ENCODE peak calls at places on chromosomes 7 and 10, in six cellular contexts. One of them, this sample, is unnamed.

GRCh38 chr7:55260171-55260570 is 105.0 kb upstream of the LANCL2 start:
- DNase-seq in vagina: peak; percentile 77
- DNase-seq in psoas muscle: no peak
- DNase-seq in right lobe of liver: peak; percentile 27
- DNase-seq in cardiac muscle cell: no peak
- DNase-seq in keratinocyte: no peak
- DNase-seq in this sample: no peak

GRCh38 chr10:59606551-59606961 is 103.1 kb downstream of the SLC16A9 start:
- DNase-seq in vagina: no peak
- DNase-seq in psoas muscle: no peak
- DNase-seq in right lobe of liver: no peak
- DNase-seq in cardiac muscle cell: peak; percentile 60
- DNase-seq in keratinocyte: no peak
- DNase-seq in this sample: no peak

GRCh38 chr7:90677742-90678439 is 81.8 kb downstream of the CDK14 start:
- DNase-seq in vagina: no peak
- DNase-seq in psoas muscle: no peak
- DNase-seq in right lobe of liver: no peak
- DNase-seq in cardiac muscle cell: no peak
- DNase-seq in keratinocyte: no peak
- DNase-seq in this sample: no peak

GRCh38 chr10:122021421-122021820 is 32.5 kb downstream of the TACC2 start:
- DNase-seq in vagina: no peak
- DNase-seq in psoas muscle: no peak
- DNase-seq in right lobe of liver: no peak
- DNase-seq in cardiac muscle cell: peak; percentile 56
- DNase-seq in keratinocyte: no peak
- DNase-seq in this sample: no peak

GRCh38 chr7:102450242-102450641 is 14.4 kb downstream of the ALKBH4 start:
- DNase-seq in vagina: no peak
- DNase-seq in psoas muscle: no peak
- DNase-seq in right lobe of liver: no peak
- DNase-seq in cardiac muscle cell: no peak
- DNase-seq in keratinocyte: no peak
- DNase-seq in this sample: no peak

GRCh38 chr10:11161910-11162309 is 144.2 kb downstream of the CELF2 start:
- DNase-seq in vagina: no peak
- DNase-seq in psoas muscle: no peak
- DNase-seq in right lobe of liver: no peak
- DNase-seq in cardiac muscle cell: no peak
- DNase-seq in keratinocyte: no peak
- DNase-seq in this sample: no peak

GRCh38 chr10:47218803-47219202 is 81.2 kb upstream of the GDF10 start:
- DNase-seq in vagina: no peak
- DNase-seq in psoas muscle: no peak
- DNase-seq in right lobe of liver: no peak
- DNase-seq in cardiac muscle cell: no peak
- DNase-seq in keratinocyte: no peak
- DNase-seq in this sample: peak; percentile 40

GRCh38 chr10:8137272-8137680 is 82.8 kb downstream of the GATA3 start:
- DNase-seq in vagina: no peak
- DNase-seq in psoas muscle: no peak
- DNase-seq in right lobe of liver: no peak
- DNase-seq in cardiac muscle cell: no peak
- DNase-seq in keratinocyte: no peak
- DNase-seq in this sample: no peak

GRCh38 chr10:117222552-117223412 is 18.1 kb upstream of the SLC18A2 start:
- DNase-seq in vagina: no peak
- DNase-seq in psoas muscle: no peak
- DNase-seq in right lobe of liver: no peak
- DNase-seq in cardiac muscle cell: no peak
- DNase-seq in keratinocyte: no peak
- DNase-seq in this sample: no peak

DNA sequence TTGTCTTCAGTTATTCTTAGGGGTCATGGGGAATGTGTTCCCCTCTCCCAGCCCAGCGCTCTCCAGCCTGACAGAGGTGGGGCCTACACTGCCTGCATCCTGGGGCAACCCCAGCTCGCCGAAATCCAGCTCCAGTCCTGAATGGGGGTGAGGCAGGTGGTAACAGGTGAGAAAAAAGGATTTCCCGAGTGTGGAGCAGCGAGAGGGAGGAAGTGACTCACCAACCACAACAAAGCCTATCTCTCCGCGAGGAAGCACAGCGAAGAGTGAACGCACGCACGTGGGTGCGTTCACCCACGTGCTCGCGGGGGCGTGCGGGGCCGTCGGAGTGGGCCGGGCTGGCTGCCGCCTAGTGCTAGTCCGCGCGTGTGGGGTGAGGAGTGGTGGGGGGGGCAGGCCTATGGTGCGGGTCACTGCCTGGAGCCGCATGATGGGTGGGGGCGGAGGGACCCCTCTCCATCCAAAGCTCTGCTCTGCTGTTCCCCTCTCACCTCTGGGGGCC is 855 bp upstream of the PALD1 start:
- DNase-seq in vagina: no peak
- DNase-seq in psoas muscle: peak; percentile 44
- DNase-seq in right lobe of liver: no peak
- DNase-seq in cardiac muscle cell: peak; percentile 28
- DNase-seq in keratinocyte: peak; percentile 68
- DNase-seq in this sample: no peak
- H3K4me3 ChIP-seq in vagina: peak overlapping the region; percentile 56
- H3K4me3 ChIP-seq in psoas muscle: peak overlapping the region; percentile 72
- H3K4me3 ChIP-seq in right lobe of liver: peak overlapping the region; percentile 51
- H3K4me3 ChIP-seq in cardiac muscle cell: peak overlapping the region; percentile 58
- H3K4me3 ChIP-seq in keratinocyte: peak overlapping the region; percentile 66
- H3K4me3 ChIP-seq in this sample: peak overlapping the region; percentile 61

DNA sequence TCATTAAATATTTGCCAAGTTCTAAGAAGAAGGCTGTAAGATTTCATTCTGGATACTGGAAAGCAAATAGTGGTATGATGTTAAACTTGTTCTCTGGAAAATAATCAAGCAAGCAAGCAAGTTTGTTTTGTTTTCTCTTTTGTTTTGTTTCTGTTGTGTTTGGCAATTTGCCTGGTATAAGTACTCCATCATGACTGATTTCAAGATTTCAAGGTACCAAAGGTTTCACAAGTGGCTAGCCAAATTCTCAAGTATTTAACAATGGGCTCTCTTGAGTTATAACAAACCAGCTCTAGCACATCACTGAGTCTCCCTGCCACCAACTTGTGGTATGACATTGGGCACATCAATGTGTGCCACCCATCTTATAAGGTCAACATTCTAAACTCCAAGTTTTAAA is 151.7 kb upstream of the IGFBP3 start:
- DNase-seq in vagina: no peak
- DNase-seq in psoas muscle: no peak
- DNase-seq in right lobe of liver: no peak
- DNase-seq in cardiac muscle cell: peak; percentile 49
- DNase-seq in keratinocyte: no peak
- DNase-seq in this sample: no peak
- TF ChIP-seq CTCF in vagina: no peak
- TF ChIP-seq CTCF in psoas muscle: no peak
- TF ChIP-seq CTCF in right lobe of liver: no peak
- TF ChIP-seq CTCF in cardiac muscle cell: no peak
- TF ChIP-seq CTCF in keratinocyte: no peak
- TF ChIP-seq CTCF in this sample: no peak

DNA sequence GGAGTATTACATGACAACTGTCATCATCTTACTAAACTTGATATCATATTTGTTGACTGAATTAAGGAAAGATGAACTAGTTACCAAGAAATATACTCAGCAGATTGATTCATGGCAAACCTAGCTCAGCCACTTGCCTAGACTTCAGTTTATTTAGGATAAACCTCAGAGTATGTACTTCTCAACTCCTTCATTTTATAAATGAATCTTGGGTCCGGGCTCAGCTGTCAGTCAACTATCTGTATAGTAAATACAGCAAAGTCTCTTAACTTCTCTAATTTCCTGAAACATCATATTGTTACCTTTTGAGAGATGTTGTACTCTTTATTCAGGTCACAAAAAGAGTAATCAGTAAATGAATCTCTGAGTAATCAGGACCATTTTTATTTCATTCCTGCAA is 211.0 kb upstream of the KLF14 start:
- DNase-seq in vagina: no peak
- DNase-seq in psoas muscle: no peak
- DNase-seq in right lobe of liver: no peak
- DNase-seq in cardiac muscle cell: no peak
- DNase-seq in keratinocyte: no peak
- DNase-seq in this sample: no peak
- H3K4me1 ChIP-seq in vagina: peaks cover 77% of the 10 kb centered on the region
- H3K4me1 ChIP-seq in psoas muscle: peaks cover 52% of the 10 kb centered on the region
- H3K4me1 ChIP-seq in right lobe of liver: peaks cover 26% of the 10 kb centered on the region
- H3K4me1 ChIP-seq in cardiac muscle cell: peaks cover 3% of the 10 kb centered on the region
- H3K4me1 ChIP-seq in keratinocyte: peaks cover 25% of the 10 kb centered on the region
- H3K4me1 ChIP-seq in this sample: peaks cover 48% of the 10 kb centered on the region

GRCh38 chr10:80471715-80472233 is 17.7 kb downstream of the TSPAN14 start:
- DNase-seq in vagina: no peak
- DNase-seq in psoas muscle: no peak
- DNase-seq in right lobe of liver: no peak
- DNase-seq in cardiac muscle cell: no peak
- DNase-seq in keratinocyte: peak; percentile 97
- DNase-seq in this sample: no peak

GRCh38 chr10:80472234-80473095 is 18.4 kb downstream of the TSPAN14 start:
- DNase-seq in vagina: no peak
- DNase-seq in psoas muscle: no peak
- DNase-seq in right lobe of liver: no peak
- DNase-seq in cardiac muscle cell: peak; percentile 82
- DNase-seq in keratinocyte: peak; percentile 91
- DNase-seq in this sample: no peak

GRCh38 chr10:80471009-80471408 is 16.9 kb downstream of the TSPAN14 start:
- DNase-seq in vagina: no peak
- DNase-seq in psoas muscle: no peak
- DNase-seq in right lobe of liver: no peak
- DNase-seq in cardiac muscle cell: no peak
- DNase-seq in keratinocyte: peak; percentile 92
- DNase-seq in this sample: no peak

GRCh38 chr10:80468806-80469421 is 14.8 kb downstream of the TSPAN14 start:
- DNase-seq in vagina: no peak
- DNase-seq in psoas muscle: no peak
- DNase-seq in right lobe of liver: no peak
- DNase-seq in cardiac muscle cell: no peak
- DNase-seq in keratinocyte: no peak
- DNase-seq in this sample: no peak

DNA sequence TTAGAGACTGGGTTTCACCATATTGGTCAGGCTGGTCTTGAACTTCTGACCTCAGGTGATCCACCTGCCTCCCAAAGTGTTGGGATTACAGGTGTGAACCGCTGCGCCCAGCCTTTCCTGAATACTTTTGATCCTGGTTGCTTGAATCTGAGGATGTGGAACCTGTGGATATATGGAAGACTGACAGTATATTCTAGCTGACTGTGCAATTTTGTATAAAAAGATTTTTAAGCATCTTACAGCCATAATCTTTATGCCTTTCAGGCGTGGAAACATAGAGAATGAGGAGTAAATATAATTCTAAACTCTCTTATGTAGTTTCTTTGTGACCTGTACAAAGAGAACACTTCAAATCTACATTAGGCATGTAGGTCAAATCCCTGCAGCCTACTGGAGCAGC is 16.2 kb downstream of the TSPAN14 start:
- DNase-seq in vagina: no peak
- DNase-seq in psoas muscle: no peak
- DNase-seq in right lobe of liver: no peak
- DNase-seq in cardiac muscle cell: no peak
- DNase-seq in keratinocyte: no peak
- DNase-seq in this sample: no peak
- H3K4me3 ChIP-seq in vagina: no peak overlapping the region
- H3K4me3 ChIP-seq in psoas muscle: no peak overlapping the region
- H3K4me3 ChIP-seq in right lobe of liver: no peak overlapping the region
- H3K4me3 ChIP-seq in cardiac muscle cell: no peak overlapping the region
- H3K4me3 ChIP-seq in keratinocyte: no peak overlapping the region
- H3K4me3 ChIP-seq in this sample: no peak overlapping the region

GRCh38 chr7:43454936-43455518 is 127.9 kb upstream of the STK17A start:
- DNase-seq in vagina: no peak
- DNase-seq in psoas muscle: no peak
- DNase-seq in right lobe of liver: no peak
- DNase-seq in cardiac muscle cell: peak; percentile 60
- DNase-seq in keratinocyte: no peak
- DNase-seq in this sample: no peak
- TF ChIP-seq CTCF in vagina: no peak
- TF ChIP-seq CTCF in psoas muscle: peak; percentile 27
- TF ChIP-seq CTCF in right lobe of liver: peak; percentile 45
- TF ChIP-seq CTCF in cardiac muscle cell: peak; percentile 45
- TF ChIP-seq CTCF in keratinocyte: peak; percentile 49
- TF ChIP-seq CTCF in this sample: peak; percentile 17

DNA sequence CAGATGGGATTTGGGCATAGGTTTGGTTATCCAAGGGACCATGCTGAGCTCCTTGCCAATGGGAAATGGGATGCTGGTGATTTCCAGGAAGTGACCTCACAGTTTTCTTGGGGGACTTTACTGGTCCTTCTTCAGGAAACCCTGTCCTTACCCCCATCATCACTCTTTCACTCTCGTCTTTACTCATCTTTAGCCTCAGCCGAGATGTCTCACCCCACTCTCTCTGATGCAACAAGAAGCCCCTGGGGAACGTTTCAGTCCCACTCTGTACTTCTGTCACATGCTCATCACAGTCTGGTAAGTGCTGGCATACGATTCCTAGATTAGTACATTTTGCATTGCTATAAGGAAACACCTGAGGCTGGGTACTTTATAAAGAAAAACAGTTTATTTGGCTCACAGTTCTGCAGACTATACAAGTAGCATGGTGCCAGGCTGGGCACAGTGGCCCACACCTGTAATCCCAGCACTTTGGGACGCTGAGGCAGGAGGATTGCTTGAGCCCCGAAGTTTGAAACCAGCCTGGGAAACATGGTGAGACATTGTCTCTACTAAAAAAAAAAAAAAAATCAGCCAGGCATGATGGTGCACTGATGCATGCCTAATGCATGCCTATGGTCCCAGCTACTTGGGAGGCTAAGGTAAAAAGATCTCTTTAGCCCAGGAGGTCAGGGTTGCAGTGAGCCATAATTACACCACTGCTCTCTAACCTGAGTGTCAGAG is 63.5 kb upstream of the VKORC1L1 start:
- DNase-seq in vagina: no peak
- DNase-seq in psoas muscle: no peak
- DNase-seq in right lobe of liver: no peak
- DNase-seq in cardiac muscle cell: no peak
- DNase-seq in keratinocyte: no peak
- DNase-seq in this sample: no peak
- H3K4me1 ChIP-seq in vagina: no peaks in the 10 kb centered on the region
- H3K4me1 ChIP-seq in psoas muscle: no peaks in the 10 kb centered on the region
- H3K4me1 ChIP-seq in right lobe of liver: no peaks in the 10 kb centered on the region
- H3K4me1 ChIP-seq in cardiac muscle cell: no peaks in the 10 kb centered on the region
- H3K4me1 ChIP-seq in keratinocyte: no peaks in the 10 kb centered on the region
- H3K4me1 ChIP-seq in this sample: no peaks in the 10 kb centered on the region

GRCh38 chr7:27205325-27206280 is 5.7 kb upstream of the HOXA13 start:
- DNase-seq in vagina: peak; percentile 87
- DNase-seq in psoas muscle: no peak
- DNase-seq in right lobe of liver: no peak
- DNase-seq in cardiac muscle cell: no peak
- DNase-seq in keratinocyte: no peak
- DNase-seq in this sample: peak; percentile 38
- H3K4me3 ChIP-seq in vagina: peak overlapping the region; percentile 91
- H3K4me3 ChIP-seq in psoas muscle: peak overlapping the region; percentile 50
- H3K4me3 ChIP-seq in right lobe of liver: no peak overlapping the region
- H3K4me3 ChIP-seq in cardiac muscle cell: no peak overlapping the region
- H3K4me3 ChIP-seq in keratinocyte: no peak overlapping the region
- H3K4me3 ChIP-seq in this sample: peak overlapping the region; percentile 22

DNA sequence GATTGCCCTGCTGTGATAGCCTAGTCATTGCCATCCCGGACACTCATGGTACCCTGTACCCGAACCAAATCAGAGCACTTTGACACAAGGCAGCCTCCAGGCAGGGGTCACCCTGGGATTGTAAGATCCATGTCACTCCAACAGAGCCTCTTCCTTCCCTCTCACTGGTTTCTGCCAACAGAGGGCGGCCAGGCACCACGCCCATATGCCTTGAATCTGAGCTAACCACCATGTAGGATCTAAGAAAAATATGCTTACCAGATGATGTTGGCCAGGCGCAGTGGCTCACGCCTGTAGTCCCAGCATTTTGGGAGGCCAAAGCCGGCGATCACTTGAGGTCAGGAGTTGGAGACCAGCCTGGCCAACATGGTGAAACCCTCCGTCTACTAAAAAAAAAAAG is 389.2 kb upstream of the KLF6 start:
- DNase-seq in vagina: no peak
- DNase-seq in psoas muscle: no peak
- DNase-seq in right lobe of liver: no peak
- DNase-seq in cardiac muscle cell: no peak
- DNase-seq in keratinocyte: no peak
- DNase-seq in this sample: no peak
- TF ChIP-seq CTCF in vagina: no peak
- TF ChIP-seq CTCF in psoas muscle: no peak
- TF ChIP-seq CTCF in right lobe of liver: no peak
- TF ChIP-seq CTCF in cardiac muscle cell: no peak
- TF ChIP-seq CTCF in keratinocyte: no peak
- TF ChIP-seq CTCF in this sample: peak; percentile 20

This sample was measured in right atrium auricular region.